ENCODE peak calls at places on chromosomes 5 and 9, in four cellular contexts. C is tibial artery; B is RCC 7860; D is stimulated activated CD4-positive, alpha-beta T cell treated with anti-CD3 and anti-CD28 coated beads, Interleukin-2, amount 100 ng/mL, for 48 hours. E is an unnamed sample.

GRCh38 chr5:58455066-58455465 is 4.8 kb downstream of the PLK2 start:
- DNase-seq in B (peak), D (no peak), C (no peak), E (no peak)

GRCh38 chr9:71941060-71941568 is 29.7 kb downstream of the C9orf85 start:
- DNase-seq in D (no peak), C (no peak), B (no peak), E (no peak)

GRCh38 chr5:77076961-77077820 is 9.9 kb downstream of the ZBED3 start:
- DNase-seq in D (peak), C (peak), B (no peak), E (no peak)

GRCh38 chr5:139949710-139950109 is 93.4 kb downstream of the NRG2 start:
- DNase-seq in C (no peak), D (no peak), B (no peak), E (peak)

GRCh38 chr5:59104400-59105117 is 521.7 kb downstream of the RAB3C start:
- DNase-seq in D (no peak), C (no peak), B (no peak), E (no peak)

GRCh38 chr5:103228588-103228987 is 30.0 kb upstream of the MACIR start:
- DNase-seq in B (no peak), C (no peak), D (no peak), E (no peak)

GRCh38 chr9:101566904-101567724 is 27.7 kb downstream of the PPP3R2 start:
- DNase-seq in C (no peak), B (peak), D (no peak), E (peak)

GRCh38 chr9:134032456-134033222 is 7.4 kb downstream of the BRD3OS start:
- DNase-seq in C (no peak), D (no peak), B (no peak), E (no peak)

GRCh38 chr9:128651798-128652197 is 4.8 kb downstream of the DYNC2I2 start:
- DNase-seq in D (no peak), B (no peak), C (no peak), E (no peak)

GRCh38 chr5:73722224-73722623 is 96.2 kb downstream of the ARHGEF28 start:
- DNase-seq in C (no peak), D (no peak), B (no peak), E (no peak)

GRCh38 chr9:77583366-77583626 is 64.8 kb downstream of the GNA14 start:
- DNase-seq in B (no peak), D (no peak), C (no peak), E (no peak)

GRCh38 chr9:117284414-117284813 is 130.4 kb downstream of the ASTN2 start:
- DNase-seq in C (no peak), D (no peak), B (no peak), E (no peak)

GRCh38 chr9:87270241-87271234 is 227.1 kb upstream of the DAPK1 start:
- DNase-seq in D (no peak), B (peak), C (peak), E (no peak)

GRCh38 chr5:76114192-76114795 is 31.1 kb downstream of the SV2C start:
- DNase-seq in B (no peak), D (no peak), C (no peak), E (no peak)

GRCh38 chr5:83715316-83716060 is 5.2 kb downstream of the HAPLN1 start:
- DNase-seq in B (no peak), D (no peak), C (no peak), E (no peak)

GRCh38 chr9:112224401-112225289 is 49.5 kb upstream of the SUSD1 start:
- DNase-seq in C (no peak), D (no peak), B (peak), E (no peak)